ENCODE peak calls at places on chromosomes 12 and 14, in seven cellular contexts. I is activated CD4-positive, alpha-beta T cell treated with anti-CD3 and anti-CD28 coated beads for 1 hour; E is NCI-H1092 treated with DMSO at 0.1 percent for 48 hours; Q is caudate nucleus; D is thyroid gland; W is stimulated activated CD8-positive, alpha-beta memory T cell treated with anti-CD3 and anti-CD28 coated beads, Interleukin-12 subunit alpha, Interleukin-12 subunit beta, amount 100 ng/mL, for 4 hours; L is NCI-H1417. V is an unnamed sample.

GRCh38 chr12:14910090-14910915 is 24.6 kb upstream of the MGP start:
- DNase-seq in L (no peak), I (no peak), E (no peak), W (no peak), Q (no peak), D (no peak), V (no peak)

GRCh38 chr12:65508281-65509035 is 230.0 kb downstream of the MSRB3 start:
- DNase-seq in E (no peak), W (no peak), D (no peak), I (no peak), L (no peak), Q (no peak), V (no peak)

GRCh38 chr12:111268738-111269572 is 99.9 kb downstream of the PHETA1 start:
- DNase-seq in E (no peak), W (no peak), L (peak), D (no peak), Q (no peak), I (no peak), V (no peak)

GRCh38 chr12:51270067-51270846 is at the start of gene SMAGP:
- DNase-seq in D (peak), W (peak), E (no peak), L (peak), I (peak), Q (peak), V (peak)

GRCh38 chr12:64946132-64946829 is 121.8 kb downstream of the TBC1D30 start:
- DNase-seq in D (no peak), Q (peak), W (no peak), I (no peak), L (peak), E (peak), V (peak)

GRCh38 chr12:48925218-48925871 is at the start of gene FKBP11:
- DNase-seq in L (no peak), Q (no peak), W (peak), D (peak), I (peak), E (no peak), V (no peak)

GRCh38 chr12:9687228-9687627 is 17.7 kb downstream of the CLEC2D start:
- DNase-seq in Q (no peak), D (no peak), L (no peak), I (no peak), W (no peak), E (no peak), V (no peak)

GRCh38 chr12:17588968-17589367 is 501.0 kb downstream of the RERGL start:
- DNase-seq in W (no peak), D (no peak), Q (no peak), I (no peak), L (peak), E (peak), V (no peak)

GRCh38 chr12:94873368-94874085 is 130.0 kb downstream of the NDUFA12 start:
- DNase-seq in I (no peak), E (peak), W (no peak), Q (no peak), D (peak), L (peak), V (no peak)

GRCh38 chr12:120962487-120963054 is 15.8 kb upstream of the HNF1A start:
- DNase-seq in I (no peak), E (no peak), L (no peak), D (no peak), Q (no peak), W (no peak), V (no peak)

GRCh38 chr12:20624718-20625117 is 70.4 kb upstream of the SLCO1C1 start:
- DNase-seq in D (no peak), W (no peak), Q (no peak), L (peak), I (no peak), E (peak), V (no peak)

GRCh38 chr12:92571169-92571568 is 131.6 kb upstream of the PLEKHG7 start:
- DNase-seq in E (no peak), L (no peak), W (no peak), Q (no peak), D (no peak), I (no peak), V (no peak)

GRCh38 chr14:75432406-75432805 is 4.6 kb downstream of the JDP2 start:
- DNase-seq in L (no peak), D (no peak), E (no peak), W (no peak), Q (no peak), I (no peak), V (no peak)

GRCh38 chr12:92602476-92602875 is 100.3 kb upstream of the PLEKHG7 start:
- DNase-seq in Q (no peak), E (no peak), D (no peak), W (no peak), L (no peak), I (no peak), V (no peak)